ENCODE peak calls at places on chromosomes 2 and 18, in four cellular contexts. One of them, this sample, is unnamed.

GRCh38 chr2:24635181-24635580 is 144.1 kb downstream of the NCOA1 start:
- DNase-seq in astrocyte of the spinal cord: no peak
- DNase-seq in astrocyte: peak; percentile 2
- DNase-seq in colonic mucosa: no peak
- DNase-seq in this sample: no peak

GRCh38 chr2:105254520-105255210 is 13.1 kb downstream of the GPR45 start:
- DNase-seq in astrocyte: no peak
- DNase-seq in colonic mucosa: no peak
- DNase-seq in astrocyte of the spinal cord: no peak
- DNase-seq in this sample: no peak

GRCh38 chr2:119174216-119174992 is 15.9 kb upstream of the C1QL2 start:
- DNase-seq in astrocyte of the spinal cord: no peak
- DNase-seq in colonic mucosa: peak; percentile 51
- DNase-seq in astrocyte: no peak
- DNase-seq in this sample: no peak

GRCh38 chr2:153641046-153641445 is 162.5 kb upstream of the RPRM start:
- DNase-seq in colonic mucosa: no peak
- DNase-seq in astrocyte of the spinal cord: no peak
- DNase-seq in astrocyte: no peak
- DNase-seq in this sample: no peak

GRCh38 chr2:112836695-112837117 is at the start of gene IL1B:
- DNase-seq in colonic mucosa: no peak
- DNase-seq in astrocyte of the spinal cord: peak; percentile 39
- DNase-seq in astrocyte: peak; percentile 77
- DNase-seq in this sample: no peak

GRCh38 chr2:138877421-138877820 is 97.2 kb upstream of the NXPH2 start:
- DNase-seq in astrocyte of the spinal cord: no peak
- DNase-seq in colonic mucosa: no peak
- DNase-seq in astrocyte: no peak
- DNase-seq in this sample: no peak

GRCh38 chr2:198374375-198375072 is 570.1 kb downstream of the PLCL1 start:
- DNase-seq in astrocyte: peak; percentile 44
- DNase-seq in colonic mucosa: peak; percentile 82
- DNase-seq in astrocyte of the spinal cord: peak; percentile 70
- DNase-seq in this sample: no peak

GRCh38 chr2:66565291-66565690 is 130.4 kb downstream of the MEIS1 start:
- DNase-seq in colonic mucosa: no peak
- DNase-seq in astrocyte: no peak
- DNase-seq in astrocyte of the spinal cord: no peak
- DNase-seq in this sample: no peak

GRCh38 chr18:44096016-44096415 is 584.7 kb upstream of the SETBP1 start:
- DNase-seq in colonic mucosa: no peak
- DNase-seq in astrocyte: no peak
- DNase-seq in astrocyte of the spinal cord: no peak
- DNase-seq in this sample: no peak

GRCh38 chr18:73594749-73595148 is 552.9 kb downstream of the FBXO15 start:
- DNase-seq in astrocyte of the spinal cord: no peak
- DNase-seq in astrocyte: peak; percentile 33
- DNase-seq in colonic mucosa: no peak
- DNase-seq in this sample: no peak

GRCh38 chr18:32470713-32471633 is at the start of gene GAREM1:
- DNase-seq in astrocyte of the spinal cord: peak; percentile 99
- DNase-seq in colonic mucosa: peak; percentile 95
- DNase-seq in astrocyte: peak; percentile 96
- DNase-seq in this sample: peak; percentile 98

GRCh38 chr2:100235098-100235497 is 87.2 kb downstream of the LONRF2 start:
- DNase-seq in colonic mucosa: no peak
- DNase-seq in astrocyte: no peak
- DNase-seq in astrocyte of the spinal cord: peak; percentile 70
- DNase-seq in this sample: peak; percentile 76

GRCh38 chr2:54858021-54858681 is 134.7 kb downstream of the EML6 start:
- DNase-seq in colonic mucosa: no peak
- DNase-seq in astrocyte of the spinal cord: peak; percentile 82
- DNase-seq in astrocyte: peak; percentile 53
- DNase-seq in this sample: no peak

GRCh38 chr2:239443102-239443620 is 42.3 kb upstream of the HDAC4 start:
- DNase-seq in astrocyte of the spinal cord: no peak
- DNase-seq in astrocyte: no peak
- DNase-seq in colonic mucosa: no peak
- DNase-seq in this sample: peak; percentile 54

GRCh38 chr18:13268035-13268700 is 49.6 kb downstream of the LDLRAD4 start:
- DNase-seq in colonic mucosa: no peak
- DNase-seq in astrocyte: peak; percentile 81
- DNase-seq in astrocyte of the spinal cord: peak; percentile 68
- DNase-seq in this sample: peak; percentile 64

GRCh38 chr18:8982416-8983183 is 119.9 kb upstream of the NDUFV2 start:
- DNase-seq in astrocyte of the spinal cord: peak; percentile 66
- DNase-seq in colonic mucosa: peak; percentile 48
- DNase-seq in astrocyte: peak; percentile 84
- DNase-seq in this sample: no peak

GRCh38 chr2:10004836-10005235 is 38.5 kb upstream of the KLF11 start:
- DNase-seq in astrocyte: no peak
- DNase-seq in colonic mucosa: no peak
- DNase-seq in astrocyte of the spinal cord: no peak
- DNase-seq in this sample: no peak

GRCh38 chr2:78845786-78846185 is 179.7 kb upstream of the REG3G start:
- DNase-seq in astrocyte: no peak
- DNase-seq in colonic mucosa: no peak
- DNase-seq in astrocyte of the spinal cord: no peak
- DNase-seq in this sample: no peak

GRCh38 chr2:48445091-48445725 is 84.7 kb upstream of the STON1 start:
- DNase-seq in astrocyte of the spinal cord: no peak
- DNase-seq in colonic mucosa: no peak
- DNase-seq in astrocyte: no peak
- DNase-seq in this sample: no peak

GRCh38 chr2:3535794-3536681 is 16.7 kb upstream of the ADI1 start:
- DNase-seq in astrocyte: peak; percentile 92
- DNase-seq in colonic mucosa: peak; percentile 36
- DNase-seq in astrocyte of the spinal cord: peak; percentile 95
- DNase-seq in this sample: no peak

GRCh38 chr2:98565286-98565860 is 42.9 kb downstream of the COA5 start:
- DNase-seq in colonic mucosa: no peak
- DNase-seq in astrocyte: no peak
- DNase-seq in astrocyte of the spinal cord: no peak
- DNase-seq in this sample: no peak

GRCh38 chr2:24721470-24721869 is 71.7 kb downstream of the PTRHD1 start:
- DNase-seq in astrocyte: peak; percentile 81
- DNase-seq in astrocyte of the spinal cord: peak; percentile 86
- DNase-seq in colonic mucosa: peak; percentile 61
- DNase-seq in this sample: no peak

GRCh38 chr2:121707344-121707919 is 29.2 kb downstream of the NIFK start:
- DNase-seq in astrocyte: peak; percentile 17
- DNase-seq in astrocyte of the spinal cord: no peak
- DNase-seq in colonic mucosa: peak; percentile 47
- DNase-seq in this sample: no peak

GRCh38 chr2:237181844-237182243 is 96.2 kb downstream of the COPS8 start:
- DNase-seq in astrocyte: peak; percentile 96
- DNase-seq in colonic mucosa: no peak
- DNase-seq in astrocyte of the spinal cord: peak; percentile 91
- DNase-seq in this sample: no peak

GRCh38 chr18:62030091-62030985 is 137.5 kb upstream of the RNF152 start:
- DNase-seq in colonic mucosa: no peak
- DNase-seq in astrocyte of the spinal cord: peak; percentile 12
- DNase-seq in astrocyte: peak; percentile 41
- DNase-seq in this sample: no peak

GRCh38 chr2:20725782-20726181 is 58.8 kb downstream of the GDF7 start:
- DNase-seq in colonic mucosa: no peak
- DNase-seq in astrocyte: no peak
- DNase-seq in astrocyte of the spinal cord: no peak
- DNase-seq in this sample: no peak

GRCh38 chr2:232477751-232478510 is 9.7 kb downstream of the ECEL1 start:
- DNase-seq in colonic mucosa: no peak
- DNase-seq in astrocyte: no peak
- DNase-seq in astrocyte of the spinal cord: no peak
- DNase-seq in this sample: no peak

GRCh38 chr2:232480201-232481190 is 7.1 kb downstream of the ECEL1 start:
- DNase-seq in astrocyte: no peak
- DNase-seq in astrocyte of the spinal cord: no peak
- DNase-seq in colonic mucosa: no peak
- DNase-seq in this sample: no peak

GRCh38 chr2:232481322-232482140 is 6.1 kb downstream of the ECEL1 start:
- DNase-seq in astrocyte: no peak
- DNase-seq in colonic mucosa: no peak
- DNase-seq in astrocyte of the spinal cord: no peak
- DNase-seq in this sample: no peak

GRCh38 chr2:232478571-232479340 is 8.9 kb downstream of the ECEL1 start:
- DNase-seq in astrocyte: no peak
- DNase-seq in colonic mucosa: no peak
- DNase-seq in astrocyte of the spinal cord: no peak
- DNase-seq in this sample: no peak

DNA sequence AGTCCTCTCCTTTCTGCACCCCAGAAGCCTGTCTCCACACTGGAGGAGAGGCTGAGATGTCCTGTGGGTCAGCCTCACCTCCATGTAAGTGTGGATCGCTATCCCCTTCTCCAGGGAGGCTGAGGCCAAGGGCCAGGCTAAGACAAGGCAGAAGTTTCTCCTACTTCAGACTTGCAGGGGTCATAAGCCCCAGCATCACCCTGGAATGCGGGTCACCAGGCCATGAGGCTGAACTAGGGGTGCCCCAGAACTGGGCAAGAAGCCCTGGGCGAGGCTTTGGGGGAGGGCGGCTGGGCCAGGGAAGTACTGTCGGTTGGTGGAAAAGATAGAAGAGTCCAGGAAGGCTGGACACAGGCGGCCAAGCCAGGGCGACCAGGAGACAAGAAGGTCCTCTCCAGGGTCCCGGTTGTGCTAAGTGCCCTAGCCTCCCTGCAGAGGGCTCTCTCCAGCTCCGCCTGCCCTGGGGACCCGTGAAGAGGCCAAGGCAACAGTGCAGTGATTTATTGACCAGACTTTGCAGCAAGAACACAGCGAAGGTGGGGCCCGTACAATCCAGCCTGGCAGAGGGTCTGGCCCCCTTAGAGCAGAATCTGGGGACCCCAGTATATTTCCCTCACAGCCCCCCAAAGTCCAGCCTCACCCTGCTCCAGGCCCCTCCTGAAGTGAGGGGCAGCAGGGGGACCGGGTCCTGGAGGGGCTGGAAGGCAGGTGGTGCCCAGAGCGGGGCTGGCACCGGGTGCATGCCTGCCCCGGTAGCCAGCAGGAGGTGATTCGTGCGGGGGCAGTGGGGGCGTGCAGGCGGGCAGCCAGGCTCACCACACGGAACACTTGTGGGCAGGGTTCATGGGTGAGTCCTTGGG is 8.1 kb downstream of the ECEL1 start:
- DNase-seq in astrocyte: no peak
- DNase-seq in colonic mucosa: no peak
- DNase-seq in astrocyte of the spinal cord: no peak
- DNase-seq in this sample: no peak
- TF ChIP-seq CTCF in astrocyte: no peak
- TF ChIP-seq CTCF in colonic mucosa: no peak
- TF ChIP-seq CTCF in astrocyte of the spinal cord: no peak
- TF ChIP-seq CTCF in this sample: no peak

DNA sequence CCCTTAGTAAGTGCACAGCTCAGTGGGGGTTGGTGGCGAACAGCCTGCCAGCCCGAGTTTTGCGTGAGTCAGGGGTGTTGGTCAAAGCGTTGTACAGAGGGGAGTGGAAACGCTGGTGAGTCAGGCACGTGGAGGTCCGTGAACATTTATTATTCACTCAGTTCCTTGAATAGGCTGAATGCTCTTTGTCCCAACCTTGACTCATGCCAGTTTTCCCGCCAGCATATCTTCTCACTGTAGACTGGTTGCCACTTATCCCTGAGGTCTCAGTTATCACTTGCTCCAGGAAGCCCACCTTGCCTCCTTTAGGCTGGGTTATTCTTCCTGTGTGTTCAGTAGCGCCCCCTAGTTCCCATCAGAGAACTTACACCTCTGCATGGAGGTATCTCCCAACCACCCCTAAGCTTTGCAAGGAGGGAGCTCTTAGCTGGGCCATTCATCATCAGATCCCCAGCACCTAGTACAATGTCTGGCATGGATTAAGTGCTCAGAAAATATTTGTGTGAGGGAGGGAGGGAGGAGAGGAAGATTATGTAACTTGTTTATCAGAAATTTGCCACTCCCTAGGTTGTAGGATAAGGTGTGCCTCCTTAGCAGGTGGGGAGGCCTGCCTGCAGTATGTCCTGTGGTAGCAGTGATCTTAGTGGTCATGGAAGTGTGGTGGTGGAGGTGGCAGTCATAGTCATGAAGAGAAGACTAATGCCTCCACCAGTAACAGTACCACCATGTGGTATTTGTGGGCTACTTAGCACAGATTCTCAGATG is 72.1 kb downstream of the CABLES1 start:
- DNase-seq in astrocyte: peak; percentile 60
- DNase-seq in astrocyte of the spinal cord: peak; percentile 54
- DNase-seq in colonic mucosa: no peak
- DNase-seq in this sample: no peak
- TF ChIP-seq CTCF in astrocyte: peak; percentile 37
- TF ChIP-seq CTCF in astrocyte of the spinal cord: peak; percentile 52
- TF ChIP-seq CTCF in colonic mucosa: peak; percentile 30
- TF ChIP-seq CTCF in this sample: peak; percentile 32

GRCh38 chr2:204504594-204504993 is 40.7 kb upstream of the PARD3B start:
- DNase-seq in colonic mucosa: no peak
- DNase-seq in astrocyte of the spinal cord: no peak
- DNase-seq in astrocyte: no peak
- DNase-seq in this sample: no peak

GRCh38 chr2:204505488-204505887 is 39.8 kb upstream of the PARD3B start:
- DNase-seq in astrocyte of the spinal cord: no peak
- DNase-seq in astrocyte: peak; percentile 16
- DNase-seq in colonic mucosa: no peak
- DNase-seq in this sample: no peak

GRCh38 chr2:204505946-204506345 is 39.3 kb upstream of the PARD3B start:
- DNase-seq in colonic mucosa: no peak
- DNase-seq in astrocyte of the spinal cord: peak; percentile 65
- DNase-seq in astrocyte: peak; percentile 85
- DNase-seq in this sample: no peak

GRCh38 chr2:204507636-204508035 is 37.6 kb upstream of the PARD3B start:
- DNase-seq in colonic mucosa: no peak
- DNase-seq in astrocyte: no peak
- DNase-seq in astrocyte of the spinal cord: no peak
- DNase-seq in this sample: no peak

GRCh38 chr2:204503869-204504268 is 41.4 kb upstream of the PARD3B start:
- DNase-seq in astrocyte: peak; percentile 22
- DNase-seq in astrocyte of the spinal cord: no peak
- DNase-seq in colonic mucosa: no peak
- DNase-seq in this sample: no peak
- TF ChIP-seq CTCF in astrocyte: no peak
- TF ChIP-seq CTCF in astrocyte of the spinal cord: no peak
- TF ChIP-seq CTCF in colonic mucosa: no peak
- TF ChIP-seq CTCF in this sample: no peak

GRCh38 chr18:77197073-77197472 is 52.6 kb upstream of the GALR1 start:
- DNase-seq in astrocyte of the spinal cord: no peak
- DNase-seq in astrocyte: no peak
- DNase-seq in colonic mucosa: no peak
- DNase-seq in this sample: no peak
- TF ChIP-seq CTCF in astrocyte of the spinal cord: peak; percentile 1
- TF ChIP-seq CTCF in astrocyte: no peak
- TF ChIP-seq CTCF in colonic mucosa: no peak
- TF ChIP-seq CTCF in this sample: no peak

GRCh38 chr2:70340921-70341765 is 39.3 kb upstream of the FAM136A start:
- DNase-seq in colonic mucosa: peak; percentile 46
- DNase-seq in astrocyte of the spinal cord: peak; percentile 16
- DNase-seq in astrocyte: peak; percentile 12
- DNase-seq in this sample: no peak
- TF ChIP-seq CTCF in colonic mucosa: peak; percentile 69
- TF ChIP-seq CTCF in astrocyte of the spinal cord: peak; percentile 79
- TF ChIP-seq CTCF in astrocyte: peak; percentile 79
- TF ChIP-seq CTCF in this sample: peak; percentile 61